ENCODE peak calls at places on chromosomes 4 and X, in ten cellular contexts. N is cardiac fibroblast, H is Peyer's patch, Z is endothelial cell of umbilical vein, Y is MM.1S, G is GM23338, A is fibroblast of lung, X is heart right ventricle, J is AG09309, U is pancreas. I is an unnamed sample.

GRCh38 chr4:8101213-8101781 is 57.3 kb downstream of the ABLIM2 start:
- DNase-seq in N (peak), H (peak), Z (no peak), Y (no peak), G (no peak), A (no peak), X (no peak), J (no peak), U (no peak), I (peak)

GRCh38 chr4:52704676-52705075 is 45.6 kb upstream of the USP46 start:
- DNase-seq in N (peak), H (no peak), Z (no peak), Y (no peak), G (no peak), A (no peak), X (no peak), J (no peak), U (no peak), I (peak)

GRCh38 chr4:945274-946102 is 13.2 kb downstream of the TMEM175 start:
- DNase-seq in N (no peak), H (no peak), Z (no peak), Y (no peak), G (no peak), A (no peak), X (no peak), J (no peak), U (no peak), I (no peak)

GRCh38 chrX:63128509-63128908 is 222.6 kb downstream of the SPIN4 start:
- DNase-seq in N (peak), H (no peak), Z (no peak), Y (peak), G (peak), A (peak), X (no peak), J (no peak), U (no peak), I (peak)

GRCh38 chr4:27397886-27398285 is 537.2 kb downstream of the STIM2 start:
- DNase-seq in N (peak), H (no peak), Z (no peak), Y (no peak), G (no peak), A (peak), X (no peak), J (peak), U (no peak), I (peak)

GRCh38 chr4:153244969-153245368 is 40.7 kb downstream of the TRIM2 start:
- DNase-seq in N (no peak), H (no peak), Z (no peak), Y (no peak), G (no peak), A (no peak), X (no peak), J (no peak), U (no peak), I (no peak)

GRCh38 chrX:109472939-109473713 is 8.8 kb downstream of the GUCY2F start:
- DNase-seq in N (peak), H (no peak), Z (peak), Y (peak), G (peak), A (peak), X (no peak), J (no peak), U (no peak), I (peak)

GRCh38 chrX:44314259-44314734 is 29.2 kb downstream of the EFHC2 start:
- DNase-seq in N (peak), H (no peak), Z (peak), Y (peak), G (no peak), A (peak), X (peak), J (no peak), U (no peak), I (peak)

GRCh38 chr4:6840062-6840976 is 57.8 kb downstream of the KIAA0232 start:
- DNase-seq in N (peak), H (no peak), Z (no peak), Y (no peak), G (no peak), A (peak), X (no peak), J (no peak), U (no peak), I (peak)

GRCh38 chr4:8830611-8831200 is 40.9 kb downstream of the HMX1 start:
- DNase-seq in N (no peak), H (no peak), Z (no peak), Y (no peak), G (no peak), A (no peak), X (no peak), J (no peak), U (peak), I (no peak)

GRCh38 chr4:150578745-150579470 is 3.0 kb upstream of the MAB21L2 start:
- DNase-seq in N (peak), H (no peak), Z (no peak), Y (no peak), G (peak), A (peak), X (no peak), J (no peak), U (no peak), I (no peak)

GRCh38 chr4:38815879-38816782 is 11.5 kb upstream of the TLR1 start:
- DNase-seq in N (peak), H (no peak), Z (no peak), Y (peak), G (no peak), A (peak), X (no peak), J (no peak), U (no peak), I (no peak)

GRCh38 chr4:113170818-113171468 is 121.5 kb downstream of the ANK2 start:
- DNase-seq in N (no peak), H (no peak), Z (no peak), Y (no peak), G (no peak), A (no peak), X (no peak), J (no peak), U (no peak), I (no peak)

GRCh38 chrX:75276666-75277065 is 2.8 kb downstream of the UPRT start:
- DNase-seq in N (peak), H (no peak), Z (no peak), Y (no peak), G (no peak), A (peak), X (no peak), J (no peak), U (no peak), I (no peak)

GRCh38 chr4:24321151-24321550 is 263.2 kb downstream of the DHX15 start:
- DNase-seq in N (peak), H (no peak), Z (no peak), Y (no peak), G (no peak), A (peak), X (no peak), J (peak), U (no peak), I (peak)

GRCh38 chr4:162456106-162456505 is 292.3 kb upstream of the FSTL5 start:
- DNase-seq in N (no peak), H (no peak), Z (no peak), Y (no peak), G (no peak), A (no peak), X (no peak), J (no peak), U (no peak), I (no peak)

GRCh38 chr4:7423801-7424552 is 10.8 kb downstream of the PSAPL1 start:
- DNase-seq in N (no peak), H (peak), Z (no peak), Y (no peak), G (no peak), A (peak), X (no peak), J (no peak), U (no peak), I (no peak)

GRCh38 chrX:32118832-32119231 is 1047.0 kb upstream of the FTHL17 start:
- DNase-seq in N (no peak), H (no peak), Z (no peak), Y (no peak), G (no peak), A (no peak), X (no peak), J (no peak), U (peak), I (no peak)

GRCh38 chrX:78066110-78066509 is 37.9 kb upstream of the PGK1 start:
- DNase-seq in N (peak), H (no peak), Z (no peak), Y (no peak), G (no peak), A (peak), X (no peak), J (no peak), U (no peak), I (peak)

GRCh38 chr4:3186609-3187008 is 62.4 kb upstream of the MSANTD1 start:
- DNase-seq in N (no peak), H (no peak), Z (no peak), Y (no peak), G (no peak), A (peak), X (no peak), J (no peak), U (no peak), I (no peak)

GRCh38 chr4:21792736-21793135 is 155.8 kb downstream of the KCNIP4 start:
- DNase-seq in N (no peak), H (no peak), Z (no peak), Y (no peak), G (no peak), A (peak), X (no peak), J (no peak), U (no peak), I (no peak)

GRCh38 chr4:19429684-19430083 is 822.0 kb upstream of the SLIT2 start:
- DNase-seq in N (no peak), H (no peak), Z (no peak), Y (no peak), G (peak), A (no peak), X (no peak), J (no peak), U (no peak), I (no peak)

GRCh38 chr4:845233-845835 is 19.4 kb upstream of the CPLX1 start:
- DNase-seq in N (peak), H (no peak), Z (no peak), Y (no peak), G (no peak), A (peak), X (no peak), J (no peak), U (peak), I (peak)

GRCh38 chrX:87338510-87338909 is 179.1 kb upstream of the KLHL4 start:
- DNase-seq in N (peak), H (no peak), Z (peak), Y (peak), G (peak), A (peak), X (no peak), J (no peak), U (no peak), I (peak)

GRCh38 chr4:7782783-7783182 is 156.9 kb downstream of the AFAP1 start:
- DNase-seq in N (peak), H (no peak), Z (no peak), Y (no peak), G (no peak), A (peak), X (no peak), J (no peak), U (no peak), I (no peak)

GRCh38 chr4:79198886-79199591 is 126.8 kb downstream of the NAA11 start:
- DNase-seq in N (no peak), H (no peak), Z (no peak), Y (no peak), G (no peak), A (peak), X (no peak), J (no peak), U (no peak), I (no peak)

GRCh38 chr4:5808081-5808741 is 84.7 kb downstream of the CRMP1 start:
- DNase-seq in N (peak), H (peak), Z (peak), Y (no peak), G (no peak), A (peak), X (no peak), J (no peak), U (no peak), I (no peak)

GRCh38 chr4:21768349-21769310 is 179.9 kb downstream of the KCNIP4 start:
- DNase-seq in N (peak), H (no peak), Z (peak), Y (peak), G (peak), A (peak), X (no peak), J (no peak), U (no peak), I (peak)

GRCh38 chrX:107721318-107721717 is 54.3 kb downstream of the TSC22D3 start:
- DNase-seq in N (no peak), H (peak), Z (no peak), Y (no peak), G (no peak), A (no peak), X (no peak), J (no peak), U (no peak), I (no peak)

GRCh38 chr4:136395212-136395722 is 1137.0 kb downstream of the PCDH18 start:
- DNase-seq in N (no peak), H (no peak), Z (no peak), Y (no peak), G (peak), A (no peak), X (no peak), J (no peak), U (peak), I (no peak)

GRCh38 chr4:36385951-36386561 is 104.6 kb downstream of the DTHD1 start:
- DNase-seq in N (no peak), H (peak), Z (no peak), Y (peak), G (no peak), A (no peak), X (no peak), J (no peak), U (no peak), I (no peak)

GRCh38 chr4:182808673-182809416 is 108.3 kb downstream of the DCTD start:
- DNase-seq in N (no peak), H (no peak), Z (no peak), Y (peak), G (no peak), A (peak), X (no peak), J (peak), U (peak), I (no peak)

GRCh38 chrX:141278306-141278705 is 36.0 kb upstream of the SPANXC start:
- DNase-seq in N (peak), H (no peak), Z (peak), Y (peak), G (peak), A (peak), X (no peak), J (no peak), U (no peak), I (peak)

GRCh38 chr4:13989496-13989895 is 362.0 kb upstream of the BOD1L1 start:
- DNase-seq in N (peak), H (no peak), Z (no peak), Y (no peak), G (no peak), A (peak), X (no peak), J (no peak), U (no peak), I (no peak)
- H3K4me3 ChIP-seq in N (no peak), H (no peak), Z (no peak), Y (no peak), G (no peak), A (no peak), X (no peak), J (no peak), U (no peak), I (peak)

GRCh38 chr4:174177536-174177935 is 105.9 kb downstream of the FBXO8 start:
- DNase-seq in N (no peak), H (no peak), Z (no peak), Y (no peak), G (no peak), A (no peak), X (no peak), J (no peak), U (no peak), I (no peak)

DNA sequence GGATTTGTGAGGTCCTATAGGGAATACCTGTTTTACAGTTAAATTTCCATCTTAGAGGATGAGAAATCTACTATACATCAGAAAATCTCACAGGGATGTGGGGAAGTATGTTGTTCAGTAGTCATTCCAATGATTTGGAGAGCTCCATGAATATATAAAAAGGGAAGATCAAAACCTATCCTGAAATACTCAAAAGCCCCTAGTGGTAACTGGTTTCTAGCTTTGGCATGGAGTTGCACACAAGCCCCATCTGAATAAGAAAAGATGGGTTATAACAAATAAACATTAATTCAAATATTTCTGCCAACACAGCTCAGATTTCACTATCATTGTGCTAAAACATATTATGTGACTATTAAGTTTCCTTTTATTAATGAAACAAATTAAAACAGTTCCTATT is 101.6 kb downstream of the FBXO8 start:
- DNase-seq in N (no peak), H (no peak), Z (no peak), Y (no peak), G (no peak), A (no peak), X (no peak), J (no peak), U (no peak), I (no peak)
- TF ChIP-seq CTCF in N (no peak), H (no peak), Z (no peak), Y (no peak), G (no peak), A (peak), X (no peak), J (no peak), U (no peak), I (peak)

GRCh38 chrX:138711399-138712347 is at the start of gene FGF13:
- DNase-seq in N (no peak), H (no peak), Z (no peak), Y (peak), G (peak), A (peak), X (peak), J (no peak), U (peak), I (no peak)

GRCh38 chrX:138710866-138711331 is 618 bp downstream of the FGF13 start:
- DNase-seq in N (no peak), H (no peak), Z (no peak), Y (no peak), G (peak), A (peak), X (peak), J (no peak), U (peak), I (no peak)

GRCh38 chrX:138708268-138708667 is 3.2 kb downstream of the FGF13 start:
- DNase-seq in N (no peak), H (no peak), Z (no peak), Y (no peak), G (no peak), A (peak), X (no peak), J (no peak), U (no peak), I (no peak)

GRCh38 chrX:138709886-138710285 is 1.6 kb downstream of the FGF13 start:
- DNase-seq in N (no peak), H (no peak), Z (no peak), Y (no peak), G (peak), A (peak), X (no peak), J (no peak), U (no peak), I (no peak)

GRCh38 chrX:138710311-138710791 is 1.2 kb downstream of the FGF13 start:
- DNase-seq in N (no peak), H (no peak), Z (no peak), Y (no peak), G (no peak), A (no peak), X (no peak), J (no peak), U (peak), I (no peak)
- H3K4me3 ChIP-seq in N (no peak), H (peak), Z (no peak), Y (peak), G (peak), A (no peak), X (peak), J (no peak), U (peak), I (no peak)

GRCh38 chr4:122798101-122798500 is 28.5 kb upstream of the FGF2 start:
- DNase-seq in N (peak), H (no peak), Z (peak), Y (peak), G (peak), A (peak), X (peak), J (peak), U (no peak), I (peak)
- TF ChIP-seq CTCF in N (peak), H (no peak), Z (no peak), Y (no peak), G (peak), A (no peak), X (peak), J (peak), U (no peak), I (peak)

GRCh38 chr4:130349745-130350144 is 1253.8 kb downstream of the C4orf33 start:
- DNase-seq in N (no peak), H (no peak), Z (no peak), Y (no peak), G (no peak), A (no peak), X (no peak), J (no peak), U (no peak), I (no peak)
- H3K4me3 ChIP-seq in N (no peak), H (no peak), Z (no peak), Y (no peak), G (no peak), A (no peak), X (no peak), J (no peak), U (no peak), I (no peak)

GRCh38 chrX:85627363-85627762 is 247.9 kb upstream of the POF1B start:
- DNase-seq in N (peak), H (no peak), Z (no peak), Y (no peak), G (peak), A (no peak), X (no peak), J (no peak), U (no peak), I (peak)
- TF ChIP-seq CTCF in N (peak), H (no peak), Z (no peak), Y (no peak), G (peak), A (no peak), X (no peak), J (peak), U (no peak), I (peak)